ENCODE peak calls at places on chromosomes 1 and 21, in nine cellular contexts. I, B, T, J, H, M, A, G and S are unnamed samples. For H3K27me3, the result is how much of the 10 kb centered on the place peaks cover.

GRCh38 chr1:147794570-147794969 is 34.2 kb upstream of the GJA5 start:
- DNase-seq in I (no peak), B (no peak), T (no peak), J (no peak), H (no peak), M (no peak), A (no peak), G (peak), S (no peak)

GRCh38 chr1:40030528-40031135 is 9.9 kb upstream of the CAP1 start:
- DNase-seq in I (no peak), B (no peak), T (no peak), J (no peak), H (no peak), M (no peak), A (no peak), G (peak), S (no peak)

GRCh38 chr1:198492872-198493271 is 47.6 kb downstream of the ATP6V1G3 start:
- DNase-seq in I (no peak), B (no peak), T (no peak), J (no peak), H (no peak), M (no peak), A (no peak), G (peak), S (no peak)

GRCh38 chr1:39957299-39958020 is 2.5 kb downstream of the MFSD2A start:
- DNase-seq in I (no peak), B (no peak), T (no peak), J (no peak), H (peak), M (no peak), A (no peak), G (peak), S (no peak)

GRCh38 chr21:45366931-45367401 is 38.0 kb upstream of the COL18A1 start:
- DNase-seq in I (peak), B (no peak), T (peak), J (no peak), H (no peak), M (no peak), A (no peak), G (peak), S (no peak)

GRCh38 chr1:233671286-233671685 is 57.4 kb downstream of the KCNK1 start:
- DNase-seq in I (no peak), B (no peak), T (no peak), J (no peak), H (peak), M (no peak), A (no peak), G (no peak), S (no peak)

GRCh38 chr1:117971777-117972176 is 42.2 kb downstream of the WDR3 start:
- DNase-seq in I (no peak), B (no peak), T (no peak), J (no peak), H (no peak), M (no peak), A (no peak), G (no peak), S (no peak)

GRCh38 chr1:151934048-151934493 is 24.8 kb upstream of the THEM4 start:
- DNase-seq in I (no peak), B (peak), T (peak), J (no peak), H (no peak), M (no peak), A (peak), G (peak), S (no peak)

GRCh38 chr1:163257763-163258162 is 55.0 kb upstream of the RGS5 start:
- DNase-seq in I (no peak), B (no peak), T (no peak), J (no peak), H (no peak), M (no peak), A (no peak), G (no peak), S (no peak)

GRCh38 chr1:198575292-198575691 is 34.8 kb upstream of the ATP6V1G3 start:
- DNase-seq in I (no peak), B (no peak), T (no peak), J (no peak), H (no peak), M (no peak), A (no peak), G (no peak), S (no peak)

GRCh38 chr1:89939059-89939570 is 55.8 kb upstream of the ZNF326 start:
- DNase-seq in I (no peak), B (no peak), T (no peak), J (no peak), H (peak), M (no peak), A (no peak), G (no peak), S (no peak)

GRCh38 chr1:151533870-151534269 is 6.2 kb upstream of the TUFT1 start:
- DNase-seq in I (no peak), B (no peak), T (no peak), J (no peak), H (no peak), M (no peak), A (no peak), G (no peak), S (no peak)

GRCh38 chr1:20476260-20477038 is 9.6 kb downstream of the CAMK2N1 start:
- DNase-seq in I (peak), B (no peak), T (peak), J (no peak), H (peak), M (peak), A (peak), G (peak), S (no peak)

GRCh38 chr1:48710318-48710717 is 66.4 kb downstream of the BEND5 start:
- DNase-seq in I (no peak), B (no peak), T (no peak), J (no peak), H (no peak), M (no peak), A (peak), G (no peak), S (no peak)

GRCh38 chr1:65812065-65812464 is 19.4 kb downstream of the PDE4B start:
- DNase-seq in I (peak), B (peak), T (no peak), J (no peak), H (peak), M (no peak), A (peak), G (peak), S (no peak)

GRCh38 chr1:230265200-230266115 is 160.7 kb downstream of the PGBD5 start:
- DNase-seq in I (no peak), B (no peak), T (no peak), J (peak), H (no peak), M (no peak), A (no peak), G (no peak), S (no peak)

GRCh38 chr1:152001631-152002584 is 8.2 kb upstream of the S100A10 start:
- DNase-seq in I (peak), B (peak), T (peak), J (peak), H (peak), M (peak), A (peak), G (peak), S (peak)

GRCh38 chr1:41328011-41328615 is 33.1 kb upstream of the FOXO6 start:
- DNase-seq in I (no peak), B (no peak), T (no peak), J (peak), H (no peak), M (no peak), A (no peak), G (no peak), S (no peak)

GRCh38 chr1:153387785-153388184 is 3.1 kb downstream of the S100A8 start:
- DNase-seq in I (no peak), B (no peak), T (no peak), J (no peak), H (no peak), M (no peak), A (no peak), G (no peak), S (no peak)

GRCh38 chr1:206563367-206563953 is 48.8 kb downstream of the EIF2D start:
- DNase-seq in I (no peak), B (no peak), T (no peak), J (no peak), H (no peak), M (no peak), A (no peak), G (no peak), S (no peak)

GRCh38 chr1:145692785-145693443 is 14.3 kb downstream of the PDZK1 start:
- DNase-seq in I (no peak), B (no peak), T (no peak), J (no peak), H (no peak), M (no peak), A (no peak), G (no peak), S (no peak)

GRCh38 chr1:234845097-234845660 is 235.2 kb upstream of the IRF2BP2 start:
- DNase-seq in I (no peak), B (no peak), T (no peak), J (no peak), H (no peak), M (no peak), A (no peak), G (no peak), S (no peak)

GRCh38 chr1:182869241-182869666 is 30.1 kb downstream of the DHX9 start:
- DNase-seq in I (no peak), B (no peak), T (no peak), J (no peak), H (no peak), M (no peak), A (peak), G (no peak), S (no peak)

GRCh38 chr1:184152502-184152901 is 101.0 kb downstream of the TSEN15 start:
- DNase-seq in I (no peak), B (no peak), T (peak), J (no peak), H (no peak), M (no peak), A (no peak), G (peak), S (no peak)

GRCh38 chr1:193799948-193800690 is 613.7 kb upstream of the B3GALT2 start:
- DNase-seq in I (no peak), B (no peak), T (no peak), J (no peak), H (peak), M (no peak), A (no peak), G (no peak), S (no peak)

GRCh38 chr1:214332950-214333798 is 52.2 kb downstream of the SMYD2 start:
- DNase-seq in I (peak), B (peak), T (peak), J (no peak), H (peak), M (no peak), A (peak), G (peak), S (no peak)

GRCh38 chr1:187960125-187960638 is 1131.4 kb downstream of the PLA2G4A start:
- DNase-seq in I (no peak), B (no peak), T (no peak), J (no peak), H (no peak), M (no peak), A (no peak), G (no peak), S (no peak)

GRCh38 chr1:157878059-157878458 is 36.5 kb upstream of the CD5L start:
- DNase-seq in I (no peak), B (no peak), T (no peak), J (no peak), H (no peak), M (no peak), A (peak), G (peak), S (no peak)

GRCh38 chr1:217017172-217017571 is 293.9 kb upstream of the ESRRG start:
- DNase-seq in I (no peak), B (no peak), T (no peak), J (no peak), H (no peak), M (no peak), A (no peak), G (no peak), S (no peak)

GRCh38 chr1:93516164-93516563 is 68.2 kb downstream of the FNBP1L start:
- DNase-seq in I (no peak), B (no peak), T (no peak), J (no peak), H (no peak), M (no peak), A (peak), G (no peak), S (no peak)

GRCh38 chr1:30042438-30043147 is 680.8 kb downstream of the MATN1 start:
- DNase-seq in I (no peak), B (no peak), T (no peak), J (peak), H (no peak), M (no peak), A (no peak), G (no peak), S (no peak)

DNA sequence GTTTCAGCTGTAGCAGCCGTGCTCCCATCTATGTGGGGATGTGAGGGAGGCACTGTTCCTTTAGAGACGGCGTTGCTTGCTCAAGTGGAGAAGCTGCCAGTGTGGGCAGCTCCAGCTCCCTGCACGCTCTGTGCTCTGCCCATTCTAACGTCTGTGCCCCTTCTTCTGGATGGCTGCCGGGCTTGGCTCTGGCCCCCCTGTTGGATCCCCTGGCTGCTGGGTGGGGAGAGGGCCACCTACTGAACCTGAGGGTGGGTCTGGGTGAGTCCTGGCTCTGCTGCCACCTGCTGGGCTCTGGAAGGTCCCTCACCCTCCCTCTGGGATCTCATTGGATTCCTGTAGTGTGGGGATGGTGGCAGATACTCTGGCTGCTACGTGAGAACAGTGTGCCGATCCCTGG is 5.0 kb downstream of the PFKL start:
- DNase-seq in I (no peak), B (no peak), T (peak), J (no peak), H (peak), M (no peak), A (peak), G (peak), S (no peak)
- H3K27ac ChIP-seq in I (no peak), B (peak), T (no peak), J (no peak), H (peak), M (no peak), A (no peak), G (no peak), S (no peak)

DNA sequence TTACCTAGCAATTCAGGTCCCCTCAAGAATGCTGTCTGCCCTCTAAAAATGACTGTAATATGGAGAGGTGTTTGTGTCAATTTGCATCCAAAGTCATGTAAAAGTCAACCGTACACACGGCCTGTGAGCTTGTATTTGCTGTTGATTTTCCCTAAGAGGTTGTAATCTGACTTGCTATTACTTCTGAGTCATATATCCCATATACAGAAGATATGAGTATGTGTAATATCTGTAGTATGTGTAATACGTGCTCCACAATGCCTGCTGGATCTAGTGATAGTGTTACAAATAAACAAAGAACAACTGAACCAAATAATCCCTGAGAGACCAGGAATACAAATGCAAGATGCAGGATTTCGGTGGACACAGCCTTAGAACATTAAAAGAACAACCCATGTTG is 1.4 kb upstream of the KCNJ6 start:
- DNase-seq in I (no peak), B (no peak), T (no peak), J (no peak), H (no peak), M (no peak), A (no peak), G (peak), S (no peak)
- H3K27me3 ChIP-seq in I (under half), B (under half), T (under half), J (half or more), H (under half), M (under half), A (under half), G (under half), S (under half)

GRCh38 chr1:155725142-155725541 is 36.3 kb downstream of the DAP3 start:
- DNase-seq in I (no peak), B (no peak), T (no peak), J (no peak), H (no peak), M (no peak), A (no peak), G (no peak), S (no peak)

GRCh38 chr1:155729031-155729898 is 40.4 kb downstream of the DAP3 start:
- DNase-seq in I (no peak), B (peak), T (peak), J (no peak), H (peak), M (no peak), A (peak), G (peak), S (no peak)
- H3K27ac ChIP-seq in I (no peak), B (no peak), T (no peak), J (no peak), H (peak), M (no peak), A (peak), G (no peak), S (no peak)

DNA sequence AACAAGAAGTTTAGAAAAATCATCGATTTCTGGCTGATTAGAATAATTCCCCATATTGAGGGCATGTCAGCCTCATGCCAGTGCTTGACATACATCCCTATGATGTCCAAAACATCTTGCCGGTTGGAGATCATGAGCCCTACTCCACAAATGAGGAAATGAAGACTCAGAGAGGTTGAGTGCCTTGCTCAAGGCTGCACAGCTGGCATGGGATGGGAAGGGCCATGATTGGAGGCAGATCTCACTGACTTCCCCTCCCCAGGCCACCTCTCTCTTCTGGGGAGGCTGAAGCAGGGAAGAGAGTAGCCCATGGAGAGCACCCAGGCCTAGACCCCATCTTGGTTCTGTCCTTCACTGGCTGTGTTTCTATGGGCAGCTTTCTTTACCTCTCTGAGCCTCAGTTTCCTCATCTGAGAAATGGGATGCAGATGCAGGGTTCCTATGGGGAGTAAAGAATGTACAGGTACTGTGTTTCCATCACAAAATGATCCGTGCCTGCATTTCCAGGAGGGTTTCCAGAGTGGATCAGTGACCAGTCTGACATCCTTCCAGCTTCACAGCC is 145.7 kb downstream of the SYF2 start:
- DNase-seq in I (no peak), B (no peak), T (no peak), J (no peak), H (no peak), M (no peak), A (no peak), G (no peak), S (no peak)
- H3K27me3 ChIP-seq in I (under half), B (under half), T (under half), J (under half), H (under half), M (under half), A (under half), G (under half), S (under half)

DNA sequence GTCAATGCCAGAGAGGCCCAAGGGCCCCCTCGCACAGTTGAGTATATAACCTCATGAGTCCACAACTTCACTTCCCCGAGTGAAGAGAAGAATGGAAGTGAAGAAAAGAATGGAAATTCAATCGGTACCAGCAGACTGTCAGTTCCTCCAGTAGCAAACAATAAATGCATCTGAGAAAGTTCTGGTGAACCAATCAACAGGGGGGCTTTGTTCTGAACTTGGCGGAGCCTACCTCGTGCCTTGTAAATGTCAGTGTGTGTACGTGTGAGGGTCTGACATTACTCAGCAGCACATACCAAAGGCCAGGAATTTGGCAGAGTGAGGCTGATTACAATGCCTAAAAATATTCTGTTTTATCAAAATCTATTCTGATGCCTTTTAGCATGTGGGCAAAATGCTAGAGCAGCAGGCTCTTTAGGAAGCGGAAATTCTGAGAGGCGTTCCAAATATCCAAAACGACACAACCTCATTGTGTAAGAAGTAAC is 238.5 kb downstream of the LTN1 start:
- DNase-seq in I (no peak), B (no peak), T (peak), J (no peak), H (no peak), M (no peak), A (no peak), G (peak), S (no peak)
- H3K27ac ChIP-seq in I (no peak), B (peak), T (no peak), J (peak), H (peak), M (peak), A (no peak), G (peak), S (peak)

GRCh38 chr1:229065613-229066012 is 205.3 kb upstream of the RAB4A start:
- DNase-seq in I (no peak), B (no peak), T (no peak), J (no peak), H (no peak), M (no peak), A (no peak), G (no peak), S (no peak)

GRCh38 chr1:229066591-229066990 is 204.3 kb upstream of the RAB4A start:
- DNase-seq in I (no peak), B (peak), T (no peak), J (no peak), H (no peak), M (no peak), A (no peak), G (no peak), S (no peak)

GRCh38 chr1:229063154-229063553 is 207.8 kb upstream of the RAB4A start:
- DNase-seq in I (no peak), B (no peak), T (no peak), J (no peak), H (no peak), M (no peak), A (no peak), G (no peak), S (no peak)

GRCh38 chr1:229062135-229062534 is 208.8 kb upstream of the RAB4A start:
- DNase-seq in I (no peak), B (no peak), T (no peak), J (no peak), H (no peak), M (peak), A (no peak), G (no peak), S (no peak)

GRCh38 chr1:229064320-229064908 is 206.5 kb upstream of the RAB4A start:
- DNase-seq in I (no peak), B (no peak), T (peak), J (no peak), H (no peak), M (no peak), A (no peak), G (no peak), S (no peak)
- H3K27me3 ChIP-seq in I (under half), B (under half), T (under half), J (under half), H (under half), M (under half), A (under half), G (under half), S (under half)

GRCh38 chr1:167330601-167331293 is 110.1 kb downstream of the POU2F1 start:
- DNase-seq in I (no peak), B (no peak), T (no peak), J (no peak), H (no peak), M (no peak), A (no peak), G (no peak), S (no peak)
- H3K27ac ChIP-seq in I (no peak), B (no peak), T (no peak), J (no peak), H (no peak), M (no peak), A (no peak), G (no peak), S (no peak)